ENCODE peak calls at places on chromosomes 12 and 14, in four cellular contexts. One of them, this sample, is unnamed.

GRCh38 chr12:72453550-72453949 is 181.4 kb downstream of the TRHDE start:
- DNase-seq in neural progenitor cell: no peak
- DNase-seq in PC-9: no peak
- DNase-seq in mammary epithelial cell: no peak
- DNase-seq in this sample: no peak

GRCh38 chr12:54370218-54370730 is 6.0 kb upstream of the GPR84 start:
- DNase-seq in neural progenitor cell: peak; percentile 92
- DNase-seq in PC-9: peak; percentile 56
- DNase-seq in mammary epithelial cell: peak; percentile 65
- DNase-seq in this sample: peak; percentile 93

GRCh38 chr12:89354630-89354931 is 2.3 kb upstream of the DUSP6 start:
- DNase-seq in neural progenitor cell: no peak
- DNase-seq in PC-9: no peak
- DNase-seq in mammary epithelial cell: no peak
- DNase-seq in this sample: peak; percentile 44

GRCh38 chr12:102965281-102966155 is 8.0 kb downstream of the ASCL1 start:
- DNase-seq in neural progenitor cell: peak; percentile 48
- DNase-seq in PC-9: no peak
- DNase-seq in mammary epithelial cell: no peak
- DNase-seq in this sample: peak; percentile 68

GRCh38 chr12:25859976-25860375 is 98.5 kb upstream of the RASSF8 start:
- DNase-seq in neural progenitor cell: no peak
- DNase-seq in PC-9: no peak
- DNase-seq in mammary epithelial cell: peak; percentile 73
- DNase-seq in this sample: no peak

GRCh38 chr12:71128191-71128590 is 29.6 kb downstream of the TSPAN8 start:
- DNase-seq in neural progenitor cell: peak; percentile 6
- DNase-seq in PC-9: no peak
- DNase-seq in mammary epithelial cell: no peak
- DNase-seq in this sample: peak; percentile 10

GRCh38 chr12:54650409-54650808 is 2.2 kb upstream of the DCD start:
- DNase-seq in neural progenitor cell: no peak
- DNase-seq in PC-9: no peak
- DNase-seq in mammary epithelial cell: peak; percentile 36
- DNase-seq in this sample: no peak

GRCh38 chr14:21267886-21268611 is 1.2 kb downstream of the HNRNPC start:
- DNase-seq in neural progenitor cell: no peak
- DNase-seq in PC-9: no peak
- DNase-seq in mammary epithelial cell: peak; percentile 64
- DNase-seq in this sample: no peak

GRCh38 chr14:87217023-87217422 is 776.0 kb downstream of the GALC start:
- DNase-seq in neural progenitor cell: no peak
- DNase-seq in PC-9: no peak
- DNase-seq in mammary epithelial cell: no peak
- DNase-seq in this sample: no peak

DNA sequence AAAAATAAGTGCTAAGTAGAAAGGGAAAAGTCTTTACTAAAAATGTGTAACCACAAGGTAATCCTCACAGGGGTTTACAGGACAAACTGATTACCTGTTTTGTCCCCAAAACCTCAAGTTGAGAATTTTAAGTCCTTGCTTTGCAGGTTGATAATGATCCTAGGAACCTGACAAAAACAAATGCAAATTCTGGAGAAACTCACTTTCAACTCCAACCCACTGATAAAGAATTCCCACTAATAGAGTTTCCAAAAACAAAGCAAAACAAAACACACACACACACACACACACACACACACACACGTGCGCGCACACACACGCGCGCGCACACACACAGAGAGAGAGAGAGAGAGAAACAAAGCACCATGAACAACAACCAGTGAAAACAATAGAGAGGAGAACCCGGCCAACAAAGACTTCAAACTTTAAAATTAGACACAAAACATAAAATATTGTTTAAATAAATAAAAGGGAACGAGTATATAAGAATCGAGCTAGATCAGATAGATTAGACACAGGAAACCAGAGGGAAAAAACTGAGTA is 187.0 kb upstream of the FOXN3 start:
- DNase-seq in neural progenitor cell: no peak
- DNase-seq in PC-9: no peak
- DNase-seq in mammary epithelial cell: no peak
- DNase-seq in this sample: no peak
- H3K4me2 ChIP-seq in neural progenitor cell: peak overlapping the region; percentile 18
- H3K4me2 ChIP-seq in PC-9: no peak overlapping the region
- H3K4me2 ChIP-seq in mammary epithelial cell: no peak overlapping the region
- H3K4me2 ChIP-seq in this sample: peak overlapping the region; percentile 49

DNA sequence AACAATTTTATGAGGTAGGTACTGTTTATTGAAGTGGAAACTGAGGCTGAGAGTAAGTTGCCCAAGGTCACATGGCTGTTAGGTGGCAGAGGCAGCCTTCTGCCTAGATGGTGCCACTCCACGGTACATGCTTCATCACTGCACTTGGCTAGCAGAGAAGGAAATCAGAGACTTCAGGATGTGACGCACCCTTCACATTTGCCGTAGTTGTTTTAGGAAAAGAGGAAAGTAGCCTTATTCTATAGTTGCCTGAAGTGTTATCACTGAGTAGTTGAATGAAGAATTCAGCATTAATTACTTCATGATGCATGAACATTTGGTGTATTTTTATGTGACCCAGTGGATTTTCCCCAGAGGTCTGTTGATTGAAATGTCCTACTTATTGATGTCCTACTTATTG is 55.7 kb downstream of the ERC1 start:
- DNase-seq in neural progenitor cell: no peak
- DNase-seq in PC-9: no peak
- DNase-seq in mammary epithelial cell: no peak
- DNase-seq in this sample: no peak
- H3K4me2 ChIP-seq in neural progenitor cell: no peak overlapping the region
- H3K4me2 ChIP-seq in PC-9: no peak overlapping the region
- H3K4me2 ChIP-seq in mammary epithelial cell: no peak overlapping the region
- H3K4me2 ChIP-seq in this sample: no peak overlapping the region

GRCh38 chr12:109329003-109329402 is 18.7 kb upstream of the MYO1H start:
- DNase-seq in neural progenitor cell: no peak
- DNase-seq in PC-9: no peak
- DNase-seq in mammary epithelial cell: no peak
- DNase-seq in this sample: no peak
- H3K4me2 ChIP-seq in neural progenitor cell: no peak overlapping the region
- H3K4me2 ChIP-seq in PC-9: no peak overlapping the region
- H3K4me2 ChIP-seq in mammary epithelial cell: no peak overlapping the region
- H3K4me2 ChIP-seq in this sample: no peak overlapping the region

DNA sequence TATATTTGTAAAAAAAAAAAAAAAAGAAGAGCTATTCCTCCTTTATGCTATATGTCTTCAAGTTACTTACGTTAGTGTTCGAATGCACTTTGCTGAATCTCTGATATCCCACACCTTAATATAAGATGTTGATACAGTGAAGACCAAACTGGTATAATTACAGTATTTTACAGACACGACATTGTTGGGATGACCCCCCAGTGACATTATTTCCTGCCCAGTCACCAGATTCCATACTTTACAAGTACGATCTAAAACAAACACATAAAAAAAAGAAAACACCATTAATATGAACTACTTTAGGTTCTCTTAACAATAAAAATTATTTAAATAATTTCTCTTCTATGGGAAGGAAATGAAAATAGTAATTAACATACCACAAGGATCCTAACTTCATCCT is 133.4 kb downstream of the KIF21A start:
- DNase-seq in neural progenitor cell: no peak
- DNase-seq in PC-9: no peak
- DNase-seq in mammary epithelial cell: no peak
- DNase-seq in this sample: no peak
- H3K4me2 ChIP-seq in neural progenitor cell: no peak overlapping the region
- H3K4me2 ChIP-seq in PC-9: no peak overlapping the region
- H3K4me2 ChIP-seq in mammary epithelial cell: no peak overlapping the region
- H3K4me2 ChIP-seq in this sample: no peak overlapping the region